ENCODE peak calls at places on chromosomes 7 and 10, in four cellular contexts. A, L, J and V are unnamed samples.

GRCh38 chr10:74058658-74059057 is 60.7 kb downstream of the VCL start:
- DNase-seq in L (no peak), A (peak), J (no peak), V (peak)

GRCh38 chr10:13960603-13961002 is 370.1 kb downstream of the FRMD4A start:
- DNase-seq in A (no peak), L (no peak), J (no peak), V (no peak)

GRCh38 chr10:71316786-71317160 is 2.3 kb upstream of the SLC29A3 start:
- DNase-seq in L (no peak), A (no peak), J (no peak), V (no peak)

GRCh38 chr7:16989883-16990413 is 108.2 kb upstream of the AGR3 start:
- DNase-seq in J (peak), A (peak), L (no peak), V (peak)

GRCh38 chr10:3950676-3951275 is 165.8 kb upstream of the KLF6 start:
- DNase-seq in J (no peak), A (no peak), L (no peak), V (no peak)

GRCh38 chr10:132637477-132638129 is 100.0 kb downstream of the INPP5A start:
- DNase-seq in A (peak), L (no peak), J (peak), V (peak)

GRCh38 chr7:50821457-50821977 is 38.8 kb upstream of the GRB10 start:
- DNase-seq in J (no peak), L (no peak), A (peak), V (peak)

GRCh38 chr7:91355680-91356435 is 91.6 kb downstream of the FZD1 start:
- DNase-seq in L (no peak), A (no peak), J (no peak), V (no peak)

GRCh38 chr10:97673736-97674525 is 13.1 kb downstream of the AVPI1 start:
- DNase-seq in J (no peak), L (no peak), A (peak), V (no peak)

GRCh38 chr7:41694490-41694889 is 8.4 kb downstream of the INHBA start:
- DNase-seq in J (no peak), A (peak), L (no peak), V (no peak)

GRCh38 chr7:3592438-3593134 is 291.5 kb downstream of the SDK1 start:
- DNase-seq in J (no peak), A (peak), L (no peak), V (no peak)

GRCh38 chr7:24842029-24842428 is 84.8 kb upstream of the GSDME start:
- DNase-seq in L (no peak), A (no peak), J (no peak), V (no peak)

GRCh38 chr7:122550545-122550944 is 148.4 kb downstream of the RNF133 start:
- DNase-seq in L (no peak), A (peak), J (no peak), V (no peak)

GRCh38 chr10:92091965-92092364 is 168.4 kb downstream of the BTAF1 start:
- DNase-seq in L (no peak), J (no peak), A (no peak), V (no peak)

GRCh38 chr10:48234807-48235206 is 39.7 kb downstream of the FRMPD2 start:
- DNase-seq in A (no peak), L (no peak), J (no peak), V (no peak)

GRCh38 chr7:74068378-74069085 is 15.1 kb upstream of the LIMK1 start:
- DNase-seq in J (no peak), L (no peak), A (no peak), V (no peak)

GRCh38 chr7:42107484-42107883 is 129.5 kb downstream of the GLI3 start:
- DNase-seq in L (no peak), A (no peak), J (no peak), V (no peak)

GRCh38 chr7:48083114-48083830 is 5.8 kb upstream of the UPP1 start:
- DNase-seq in J (no peak), L (no peak), A (no peak), V (no peak)

GRCh38 chr7:28808786-28809533 is 149.2 kb downstream of the TRIL start:
- DNase-seq in L (no peak), A (no peak), J (no peak), V (no peak)

GRCh38 chr7:54704851-54705250 is 54.2 kb downstream of the SEC61G start:
- DNase-seq in L (no peak), A (no peak), J (no peak), V (no peak)

GRCh38 chr7:16926283-16926682 is 44.5 kb upstream of the AGR3 start:
- DNase-seq in J (peak), A (peak), L (no peak), V (peak)

GRCh38 chr10:102629661-102630614 is 14.3 kb upstream of the TRIM8 start:
- DNase-seq in A (no peak), L (no peak), J (no peak), V (peak)

GRCh38 chr10:70169011-70169410 is 1.3 kb downstream of the SAR1A start:
- DNase-seq in J (no peak), A (no peak), L (no peak), V (no peak)